ENCODE peak calls at places on chromosomes 7 and 10, in ten cellular contexts. U, F, A, I, B, H, E, D, N and P are unnamed samples.

GRCh38 chr7:494261-494687 is 25.4 kb downstream of the PDGFA start:
- DNase-seq in U (no peak), F (peak), N (no peak), B (no peak), I (no peak), H (no peak), D (peak), A (no peak), E (no peak), P (no peak)

GRCh38 chr10:100485336-100485735 is 22.5 kb downstream of the WNT8B start:
- DNase-seq in F (peak), U (no peak), B (no peak), H (no peak), I (no peak), N (no peak), A (no peak), E (peak), D (no peak), P (no peak)

GRCh38 chr7:26950854-26951253 is 86.5 kb upstream of the SKAP2 start:
- DNase-seq in F (no peak), E (no peak), I (no peak), U (no peak), N (no peak), A (no peak), D (no peak), B (no peak), H (no peak), P (no peak)

GRCh38 chr10:106175760-106176377 is 988.6 kb downstream of the SORCS1 start:
- DNase-seq in D (peak), A (no peak), F (peak), H (no peak), U (peak), E (no peak), N (peak), B (peak), I (no peak), P (peak)

GRCh38 chr10:82628373-82628772 is 753.4 kb downstream of the NRG3 start:
- DNase-seq in A (no peak), U (peak), E (peak), B (no peak), I (no peak), F (no peak), H (no peak), N (no peak), D (no peak), P (no peak)

GRCh38 chr10:75040576-75040975 is 70.9 kb upstream of the SAMD8 start:
- DNase-seq in B (no peak), U (no peak), A (no peak), D (no peak), E (no peak), H (no peak), N (no peak), F (no peak), I (no peak), P (peak)

GRCh38 chr10:119030421-119031250 is 1.1 kb downstream of the NANOS1 start:
- DNase-seq in B (peak), H (peak), I (peak), A (peak), D (peak), E (peak), F (peak), U (peak), N (no peak), P (peak)

GRCh38 chr7:124924906-124925305 is 4.7 kb downstream of the POT1 start:
- DNase-seq in E (no peak), B (no peak), H (no peak), F (no peak), U (no peak), I (no peak), N (no peak), D (no peak), A (no peak), P (no peak)

GRCh38 chr10:33115720-33116119 is 157.7 kb upstream of the ITGB1 start:
- DNase-seq in A (no peak), E (no peak), D (no peak), N (no peak), F (no peak), B (no peak), I (no peak), H (no peak), U (peak), P (no peak)

GRCh38 chr10:63866075-63866746 is 345.0 kb downstream of the REEP3 start:
- DNase-seq in U (peak), F (peak), D (peak), E (peak), N (peak), B (peak), I (peak), A (peak), H (peak), P (no peak)

GRCh38 chr7:158924956-158925355 is 68.6 kb downstream of the DYNC2I1 start:
- DNase-seq in H (no peak), N (peak), U (no peak), B (no peak), A (no peak), E (no peak), F (no peak), I (no peak), D (no peak), P (no peak)

GRCh38 chr7:149529136-149529718 is 31.6 kb upstream of the ZNF746 start:
- DNase-seq in F (no peak), N (no peak), H (no peak), B (no peak), I (no peak), A (no peak), U (no peak), D (no peak), E (no peak), P (no peak)

GRCh38 chr10:36114913-36115312 is 472.8 kb upstream of the FZD8 start:
- DNase-seq in B (no peak), D (no peak), A (no peak), F (no peak), I (no peak), N (peak), U (peak), E (peak), H (no peak), P (no peak)

GRCh38 chr10:124197301-124198148 is 104.1 kb upstream of the CHST15 start:
- DNase-seq in D (no peak), B (no peak), N (no peak), I (no peak), U (no peak), A (peak), F (no peak), E (no peak), H (no peak), P (no peak)

GRCh38 chr7:75804705-75805104 is 8.9 kb downstream of the CCL24 start:
- DNase-seq in E (no peak), D (no peak), F (no peak), H (no peak), B (no peak), N (no peak), I (no peak), U (no peak), A (no peak), P (no peak)

GRCh38 chr10:121813211-121813812 is 114.5 kb downstream of the ATE1 start:
- DNase-seq in D (no peak), H (no peak), I (no peak), A (no peak), B (no peak), E (no peak), N (no peak), F (no peak), U (peak), P (peak)